ENCODE peak calls at places on chromosomes 7 and 10, in six cellular contexts. One of them, this sample, is unnamed.

GRCh38 chr10:103504181-103504783 is 10.8 kb downstream of the NEURL1 start:
- DNase-seq in kidney epithelial cell: peak
- DNase-seq in stimulated activated CD4-positive, alpha-beta T cell treated with anti-CD3 and anti-CD28 coated beads, Interleukin-2, amount 100 ng/mL, for 24 hours: peak
- DNase-seq in activated CD4-positive, alpha-beta T cell treated with anti-CD3 and anti-CD28 coated beads for 48 hours: peak
- DNase-seq in HTR-8/SVneo: peak
- DNase-seq in EL: peak
- DNase-seq in this sample: peak

GRCh38 chr7:134552105-134552504 is 3.2 kb downstream of the AKR1B15 start:
- DNase-seq in stimulated activated CD4-positive, alpha-beta T cell treated with anti-CD3 and anti-CD28 coated beads, Interleukin-2, amount 100 ng/mL, for 24 hours: no peak
- DNase-seq in EL: peak
- DNase-seq in kidney epithelial cell: no peak
- DNase-seq in activated CD4-positive, alpha-beta T cell treated with anti-CD3 and anti-CD28 coated beads for 48 hours: no peak
- DNase-seq in HTR-8/SVneo: no peak
- DNase-seq in this sample: no peak

GRCh38 chr10:23338155-23338828 is 6.3 kb downstream of the C10orf67 start:
- DNase-seq in HTR-8/SVneo: peak
- DNase-seq in EL: peak
- DNase-seq in activated CD4-positive, alpha-beta T cell treated with anti-CD3 and anti-CD28 coated beads for 48 hours: no peak
- DNase-seq in stimulated activated CD4-positive, alpha-beta T cell treated with anti-CD3 and anti-CD28 coated beads, Interleukin-2, amount 100 ng/mL, for 24 hours: no peak
- DNase-seq in kidney epithelial cell: peak
- DNase-seq in this sample: no peak

GRCh38 chr7:68321776-68322496 is 1276.3 kb upstream of the AUTS2 start:
- DNase-seq in EL: no peak
- DNase-seq in HTR-8/SVneo: no peak
- DNase-seq in kidney epithelial cell: no peak
- DNase-seq in stimulated activated CD4-positive, alpha-beta T cell treated with anti-CD3 and anti-CD28 coated beads, Interleukin-2, amount 100 ng/mL, for 24 hours: no peak
- DNase-seq in activated CD4-positive, alpha-beta T cell treated with anti-CD3 and anti-CD28 coated beads for 48 hours: no peak
- DNase-seq in this sample: no peak

GRCh38 chr7:157690833-157691382 is 354.1 kb downstream of the DNAJB6 start:
- DNase-seq in stimulated activated CD4-positive, alpha-beta T cell treated with anti-CD3 and anti-CD28 coated beads, Interleukin-2, amount 100 ng/mL, for 24 hours: no peak
- DNase-seq in HTR-8/SVneo: no peak
- DNase-seq in kidney epithelial cell: no peak
- DNase-seq in activated CD4-positive, alpha-beta T cell treated with anti-CD3 and anti-CD28 coated beads for 48 hours: no peak
- DNase-seq in EL: peak
- DNase-seq in this sample: no peak

GRCh38 chr7:130843703-130844102 is 109.7 kb upstream of the KLF14 start:
- DNase-seq in HTR-8/SVneo: no peak
- DNase-seq in activated CD4-positive, alpha-beta T cell treated with anti-CD3 and anti-CD28 coated beads for 48 hours: no peak
- DNase-seq in stimulated activated CD4-positive, alpha-beta T cell treated with anti-CD3 and anti-CD28 coated beads, Interleukin-2, amount 100 ng/mL, for 24 hours: no peak
- DNase-seq in EL: no peak
- DNase-seq in kidney epithelial cell: no peak
- DNase-seq in this sample: no peak

GRCh38 chr10:73940634-73941221 is 29.8 kb downstream of the PLAU start:
- DNase-seq in EL: peak
- DNase-seq in activated CD4-positive, alpha-beta T cell treated with anti-CD3 and anti-CD28 coated beads for 48 hours: peak
- DNase-seq in stimulated activated CD4-positive, alpha-beta T cell treated with anti-CD3 and anti-CD28 coated beads, Interleukin-2, amount 100 ng/mL, for 24 hours: peak
- DNase-seq in kidney epithelial cell: no peak
- DNase-seq in HTR-8/SVneo: peak
- DNase-seq in this sample: peak

GRCh38 chr10:131983780-131984179 is 2.1 kb upstream of the BNIP3 start:
- DNase-seq in kidney epithelial cell: peak
- DNase-seq in EL: peak
- DNase-seq in stimulated activated CD4-positive, alpha-beta T cell treated with anti-CD3 and anti-CD28 coated beads, Interleukin-2, amount 100 ng/mL, for 24 hours: no peak
- DNase-seq in HTR-8/SVneo: peak
- DNase-seq in activated CD4-positive, alpha-beta T cell treated with anti-CD3 and anti-CD28 coated beads for 48 hours: no peak
- DNase-seq in this sample: no peak

GRCh38 chr7:127486654-127487053 is 94.1 kb upstream of the ZNF800 start:
- DNase-seq in activated CD4-positive, alpha-beta T cell treated with anti-CD3 and anti-CD28 coated beads for 48 hours: peak
- DNase-seq in stimulated activated CD4-positive, alpha-beta T cell treated with anti-CD3 and anti-CD28 coated beads, Interleukin-2, amount 100 ng/mL, for 24 hours: no peak
- DNase-seq in EL: peak
- DNase-seq in kidney epithelial cell: no peak
- DNase-seq in HTR-8/SVneo: no peak
- DNase-seq in this sample: no peak

GRCh38 chr10:127612-128432 is 7.4 kb upstream of the ZMYND11 start:
- DNase-seq in activated CD4-positive, alpha-beta T cell treated with anti-CD3 and anti-CD28 coated beads for 48 hours: peak
- DNase-seq in stimulated activated CD4-positive, alpha-beta T cell treated with anti-CD3 and anti-CD28 coated beads, Interleukin-2, amount 100 ng/mL, for 24 hours: peak
- DNase-seq in HTR-8/SVneo: no peak
- DNase-seq in kidney epithelial cell: no peak
- DNase-seq in EL: no peak
- DNase-seq in this sample: peak

GRCh38 chr10:49539320-49539885 is 482 bp upstream of the ERCC6 start:
- DNase-seq in kidney epithelial cell: no peak
- DNase-seq in EL: peak
- DNase-seq in HTR-8/SVneo: peak
- DNase-seq in stimulated activated CD4-positive, alpha-beta T cell treated with anti-CD3 and anti-CD28 coated beads, Interleukin-2, amount 100 ng/mL, for 24 hours: peak
- DNase-seq in activated CD4-positive, alpha-beta T cell treated with anti-CD3 and anti-CD28 coated beads for 48 hours: peak
- DNase-seq in this sample: no peak

GRCh38 chr7:20435305-20435704 is 104.6 kb downstream of the ITGB8 start:
- DNase-seq in EL: no peak
- DNase-seq in activated CD4-positive, alpha-beta T cell treated with anti-CD3 and anti-CD28 coated beads for 48 hours: no peak
- DNase-seq in HTR-8/SVneo: no peak
- DNase-seq in kidney epithelial cell: no peak
- DNase-seq in stimulated activated CD4-positive, alpha-beta T cell treated with anti-CD3 and anti-CD28 coated beads, Interleukin-2, amount 100 ng/mL, for 24 hours: no peak
- DNase-seq in this sample: no peak

GRCh38 chr10:48504141-48504885 is 100.6 kb downstream of the ARHGAP22 start:
- DNase-seq in stimulated activated CD4-positive, alpha-beta T cell treated with anti-CD3 and anti-CD28 coated beads, Interleukin-2, amount 100 ng/mL, for 24 hours: no peak
- DNase-seq in EL: no peak
- DNase-seq in HTR-8/SVneo: no peak
- DNase-seq in activated CD4-positive, alpha-beta T cell treated with anti-CD3 and anti-CD28 coated beads for 48 hours: no peak
- DNase-seq in kidney epithelial cell: no peak
- DNase-seq in this sample: no peak

GRCh38 chr7:72187179-72187578 is 225.0 kb downstream of the CALN1 start:
- DNase-seq in HTR-8/SVneo: no peak
- DNase-seq in kidney epithelial cell: no peak
- DNase-seq in stimulated activated CD4-positive, alpha-beta T cell treated with anti-CD3 and anti-CD28 coated beads, Interleukin-2, amount 100 ng/mL, for 24 hours: no peak
- DNase-seq in activated CD4-positive, alpha-beta T cell treated with anti-CD3 and anti-CD28 coated beads for 48 hours: no peak
- DNase-seq in EL: no peak
- DNase-seq in this sample: no peak

GRCh38 chr7:20191044-20191867 is 25.9 kb downstream of the MACC1 start:
- DNase-seq in EL: no peak
- DNase-seq in kidney epithelial cell: no peak
- DNase-seq in stimulated activated CD4-positive, alpha-beta T cell treated with anti-CD3 and anti-CD28 coated beads, Interleukin-2, amount 100 ng/mL, for 24 hours: no peak
- DNase-seq in HTR-8/SVneo: no peak
- DNase-seq in activated CD4-positive, alpha-beta T cell treated with anti-CD3 and anti-CD28 coated beads for 48 hours: no peak
- DNase-seq in this sample: no peak

GRCh38 chr7:1646391-1646790 is 23.7 kb upstream of the ELFN1 start:
- DNase-seq in HTR-8/SVneo: no peak
- DNase-seq in EL: no peak
- DNase-seq in stimulated activated CD4-positive, alpha-beta T cell treated with anti-CD3 and anti-CD28 coated beads, Interleukin-2, amount 100 ng/mL, for 24 hours: no peak
- DNase-seq in kidney epithelial cell: no peak
- DNase-seq in activated CD4-positive, alpha-beta T cell treated with anti-CD3 and anti-CD28 coated beads for 48 hours: no peak
- DNase-seq in this sample: no peak

GRCh38 chr7:140525741-140526140 is 46.4 kb upstream of the MKRN1 start:
- DNase-seq in HTR-8/SVneo: no peak
- DNase-seq in stimulated activated CD4-positive, alpha-beta T cell treated with anti-CD3 and anti-CD28 coated beads, Interleukin-2, amount 100 ng/mL, for 24 hours: peak
- DNase-seq in activated CD4-positive, alpha-beta T cell treated with anti-CD3 and anti-CD28 coated beads for 48 hours: peak
- DNase-seq in EL: no peak
- DNase-seq in kidney epithelial cell: no peak
- DNase-seq in this sample: peak

GRCh38 chr10:69160809-69161225 is 19.2 kb upstream of the SUPV3L1 start:
- DNase-seq in EL: peak
- DNase-seq in kidney epithelial cell: no peak
- DNase-seq in stimulated activated CD4-positive, alpha-beta T cell treated with anti-CD3 and anti-CD28 coated beads, Interleukin-2, amount 100 ng/mL, for 24 hours: no peak
- DNase-seq in activated CD4-positive, alpha-beta T cell treated with anti-CD3 and anti-CD28 coated beads for 48 hours: no peak
- DNase-seq in HTR-8/SVneo: peak
- DNase-seq in this sample: no peak

GRCh38 chr7:19353158-19353557 is 207.9 kb upstream of the FERD3L start:
- DNase-seq in kidney epithelial cell: no peak
- DNase-seq in stimulated activated CD4-positive, alpha-beta T cell treated with anti-CD3 and anti-CD28 coated beads, Interleukin-2, amount 100 ng/mL, for 24 hours: no peak
- DNase-seq in activated CD4-positive, alpha-beta T cell treated with anti-CD3 and anti-CD28 coated beads for 48 hours: no peak
- DNase-seq in EL: peak
- DNase-seq in HTR-8/SVneo: no peak
- DNase-seq in this sample: no peak

GRCh38 chr10:24202181-24202570 is 6.8 kb upstream of the KIAA1217 start:
- DNase-seq in activated CD4-positive, alpha-beta T cell treated with anti-CD3 and anti-CD28 coated beads for 48 hours: no peak
- DNase-seq in stimulated activated CD4-positive, alpha-beta T cell treated with anti-CD3 and anti-CD28 coated beads, Interleukin-2, amount 100 ng/mL, for 24 hours: no peak
- DNase-seq in HTR-8/SVneo: no peak
- DNase-seq in kidney epithelial cell: no peak
- DNase-seq in EL: no peak
- DNase-seq in this sample: no peak

GRCh38 chr7:96833701-96834453 is 124.2 kb upstream of the SEM1 start:
- DNase-seq in stimulated activated CD4-positive, alpha-beta T cell treated with anti-CD3 and anti-CD28 coated beads, Interleukin-2, amount 100 ng/mL, for 24 hours: no peak
- DNase-seq in EL: peak
- DNase-seq in activated CD4-positive, alpha-beta T cell treated with anti-CD3 and anti-CD28 coated beads for 48 hours: no peak
- DNase-seq in HTR-8/SVneo: no peak
- DNase-seq in kidney epithelial cell: peak
- DNase-seq in this sample: no peak

GRCh38 chr10:99984201-99984600 is 25.5 kb downstream of the DNMBP start:
- DNase-seq in EL: peak
- DNase-seq in activated CD4-positive, alpha-beta T cell treated with anti-CD3 and anti-CD28 coated beads for 48 hours: no peak
- DNase-seq in stimulated activated CD4-positive, alpha-beta T cell treated with anti-CD3 and anti-CD28 coated beads, Interleukin-2, amount 100 ng/mL, for 24 hours: no peak
- DNase-seq in kidney epithelial cell: no peak
- DNase-seq in HTR-8/SVneo: no peak
- DNase-seq in this sample: no peak

GRCh38 chr10:70192325-70192966 is 22.1 kb upstream of the SAR1A start:
- DNase-seq in stimulated activated CD4-positive, alpha-beta T cell treated with anti-CD3 and anti-CD28 coated beads, Interleukin-2, amount 100 ng/mL, for 24 hours: no peak
- DNase-seq in activated CD4-positive, alpha-beta T cell treated with anti-CD3 and anti-CD28 coated beads for 48 hours: no peak
- DNase-seq in kidney epithelial cell: no peak
- DNase-seq in EL: no peak
- DNase-seq in HTR-8/SVneo: no peak
- DNase-seq in this sample: no peak

GRCh38 chr10:129393812-129394211 is 73.2 kb upstream of the MGMT start:
- DNase-seq in activated CD4-positive, alpha-beta T cell treated with anti-CD3 and anti-CD28 coated beads for 48 hours: no peak
- DNase-seq in HTR-8/SVneo: no peak
- DNase-seq in kidney epithelial cell: no peak
- DNase-seq in stimulated activated CD4-positive, alpha-beta T cell treated with anti-CD3 and anti-CD28 coated beads, Interleukin-2, amount 100 ng/mL, for 24 hours: no peak
- DNase-seq in EL: no peak
- DNase-seq in this sample: no peak

GRCh38 chr10:33801705-33802104 is 467.2 kb upstream of the NRP1 start:
- DNase-seq in kidney epithelial cell: peak
- DNase-seq in activated CD4-positive, alpha-beta T cell treated with anti-CD3 and anti-CD28 coated beads for 48 hours: no peak
- DNase-seq in stimulated activated CD4-positive, alpha-beta T cell treated with anti-CD3 and anti-CD28 coated beads, Interleukin-2, amount 100 ng/mL, for 24 hours: no peak
- DNase-seq in EL: peak
- DNase-seq in HTR-8/SVneo: peak
- DNase-seq in this sample: no peak

GRCh38 chr10:95880704-95881103 is 27.1 kb upstream of the CC2D2B start:
- DNase-seq in kidney epithelial cell: no peak
- DNase-seq in HTR-8/SVneo: no peak
- DNase-seq in activated CD4-positive, alpha-beta T cell treated with anti-CD3 and anti-CD28 coated beads for 48 hours: no peak
- DNase-seq in stimulated activated CD4-positive, alpha-beta T cell treated with anti-CD3 and anti-CD28 coated beads, Interleukin-2, amount 100 ng/mL, for 24 hours: no peak
- DNase-seq in EL: no peak
- DNase-seq in this sample: no peak

GRCh38 chr10:73182568-73182967 is 14.6 kb downstream of the FAM149B1 start:
- DNase-seq in activated CD4-positive, alpha-beta T cell treated with anti-CD3 and anti-CD28 coated beads for 48 hours: no peak
- DNase-seq in stimulated activated CD4-positive, alpha-beta T cell treated with anti-CD3 and anti-CD28 coated beads, Interleukin-2, amount 100 ng/mL, for 24 hours: no peak
- DNase-seq in HTR-8/SVneo: no peak
- DNase-seq in kidney epithelial cell: no peak
- DNase-seq in EL: peak
- DNase-seq in this sample: no peak

GRCh38 chr10:110758128-110758527 is 113.6 kb upstream of the PDCD4 start:
- DNase-seq in EL: no peak
- DNase-seq in kidney epithelial cell: no peak
- DNase-seq in HTR-8/SVneo: no peak
- DNase-seq in activated CD4-positive, alpha-beta T cell treated with anti-CD3 and anti-CD28 coated beads for 48 hours: no peak
- DNase-seq in stimulated activated CD4-positive, alpha-beta T cell treated with anti-CD3 and anti-CD28 coated beads, Interleukin-2, amount 100 ng/mL, for 24 hours: no peak
- DNase-seq in this sample: no peak

GRCh38 chr10:77533887-77534278 is 103.7 kb downstream of the KCNMA1 start:
- DNase-seq in stimulated activated CD4-positive, alpha-beta T cell treated with anti-CD3 and anti-CD28 coated beads, Interleukin-2, amount 100 ng/mL, for 24 hours: no peak
- DNase-seq in HTR-8/SVneo: no peak
- DNase-seq in EL: peak
- DNase-seq in kidney epithelial cell: no peak
- DNase-seq in activated CD4-positive, alpha-beta T cell treated with anti-CD3 and anti-CD28 coated beads for 48 hours: no peak
- DNase-seq in this sample: no peak

GRCh38 chr7:110922906-110923305 is 168.0 kb upstream of the LRRN3 start:
- DNase-seq in EL: peak
- DNase-seq in HTR-8/SVneo: no peak
- DNase-seq in activated CD4-positive, alpha-beta T cell treated with anti-CD3 and anti-CD28 coated beads for 48 hours: no peak
- DNase-seq in stimulated activated CD4-positive, alpha-beta T cell treated with anti-CD3 and anti-CD28 coated beads, Interleukin-2, amount 100 ng/mL, for 24 hours: no peak
- DNase-seq in kidney epithelial cell: peak
- DNase-seq in this sample: no peak

GRCh38 chr10:73060738-73061635 is 35.7 kb downstream of the P4HA1 start:
- DNase-seq in HTR-8/SVneo: peak
- DNase-seq in stimulated activated CD4-positive, alpha-beta T cell treated with anti-CD3 and anti-CD28 coated beads, Interleukin-2, amount 100 ng/mL, for 24 hours: no peak
- DNase-seq in EL: peak
- DNase-seq in activated CD4-positive, alpha-beta T cell treated with anti-CD3 and anti-CD28 coated beads for 48 hours: no peak
- DNase-seq in kidney epithelial cell: no peak
- DNase-seq in this sample: no peak

GRCh38 chr10:62043493-62043938 is 142.0 kb downstream of the ARID5B start:
- DNase-seq in kidney epithelial cell: peak
- DNase-seq in HTR-8/SVneo: no peak
- DNase-seq in EL: peak
- DNase-seq in stimulated activated CD4-positive, alpha-beta T cell treated with anti-CD3 and anti-CD28 coated beads, Interleukin-2, amount 100 ng/mL, for 24 hours: no peak
- DNase-seq in activated CD4-positive, alpha-beta T cell treated with anti-CD3 and anti-CD28 coated beads for 48 hours: no peak
- DNase-seq in this sample: no peak

GRCh38 chr7:150367677-150368097 is 935 bp upstream of the REPIN1 start:
- DNase-seq in HTR-8/SVneo: no peak
- DNase-seq in activated CD4-positive, alpha-beta T cell treated with anti-CD3 and anti-CD28 coated beads for 48 hours: no peak
- DNase-seq in kidney epithelial cell: no peak
- DNase-seq in EL: no peak
- DNase-seq in stimulated activated CD4-positive, alpha-beta T cell treated with anti-CD3 and anti-CD28 coated beads, Interleukin-2, amount 100 ng/mL, for 24 hours: no peak
- DNase-seq in this sample: no peak

GRCh38 chr10:79346012-79346340 is 1.3 kb upstream of the PPIF start:
- DNase-seq in HTR-8/SVneo: no peak
- DNase-seq in activated CD4-positive, alpha-beta T cell treated with anti-CD3 and anti-CD28 coated beads for 48 hours: no peak
- DNase-seq in stimulated activated CD4-positive, alpha-beta T cell treated with anti-CD3 and anti-CD28 coated beads, Interleukin-2, amount 100 ng/mL, for 24 hours: no peak
- DNase-seq in kidney epithelial cell: no peak
- DNase-seq in EL: no peak
- DNase-seq in this sample: no peak

GRCh38 chr10:118459642-118460193 is 117.6 kb upstream of the FAM204A start:
- DNase-seq in activated CD4-positive, alpha-beta T cell treated with anti-CD3 and anti-CD28 coated beads for 48 hours: peak
- DNase-seq in stimulated activated CD4-positive, alpha-beta T cell treated with anti-CD3 and anti-CD28 coated beads, Interleukin-2, amount 100 ng/mL, for 24 hours: peak
- DNase-seq in HTR-8/SVneo: peak
- DNase-seq in EL: peak
- DNase-seq in kidney epithelial cell: no peak
- DNase-seq in this sample: peak

GRCh38 chr10:77970869-77971803 is 44.6 kb upstream of the DLG5 start:
- DNase-seq in EL: peak
- DNase-seq in activated CD4-positive, alpha-beta T cell treated with anti-CD3 and anti-CD28 coated beads for 48 hours: no peak
- DNase-seq in HTR-8/SVneo: peak
- DNase-seq in kidney epithelial cell: no peak
- DNase-seq in stimulated activated CD4-positive, alpha-beta T cell treated with anti-CD3 and anti-CD28 coated beads, Interleukin-2, amount 100 ng/mL, for 24 hours: no peak
- DNase-seq in this sample: no peak

GRCh38 chr10:12067336-12067735 is 1.4 kb upstream of the DHTKD1 start:
- DNase-seq in EL: peak
- DNase-seq in stimulated activated CD4-positive, alpha-beta T cell treated with anti-CD3 and anti-CD28 coated beads, Interleukin-2, amount 100 ng/mL, for 24 hours: no peak
- DNase-seq in HTR-8/SVneo: peak
- DNase-seq in kidney epithelial cell: peak
- DNase-seq in activated CD4-positive, alpha-beta T cell treated with anti-CD3 and anti-CD28 coated beads for 48 hours: no peak
- DNase-seq in this sample: no peak

GRCh38 chr10:124665980-124666379 is 78.2 kb downstream of the FAM53B start:
- DNase-seq in HTR-8/SVneo: no peak
- DNase-seq in kidney epithelial cell: no peak
- DNase-seq in stimulated activated CD4-positive, alpha-beta T cell treated with anti-CD3 and anti-CD28 coated beads, Interleukin-2, amount 100 ng/mL, for 24 hours: no peak
- DNase-seq in EL: peak
- DNase-seq in activated CD4-positive, alpha-beta T cell treated with anti-CD3 and anti-CD28 coated beads for 48 hours: no peak
- DNase-seq in this sample: no peak